ENCODE peak calls at places on chromosomes 6 and 20, in nine cellular contexts. Q, U, C, M, J, N, D, H and G are unnamed samples.

GRCh38 chr6:100155141-100155540 is 161.1 kb upstream of the MCHR2 start:
- DNase-seq in M (no peak), D (no peak), U (no peak), Q (no peak), C (no peak), J (no peak), H (no peak), N (no peak), G (no peak)

GRCh38 chr20:57669626-57670025 is 40.2 kb downstream of the PMEPA1 start:
- DNase-seq in M (no peak), Q (no peak), H (no peak), D (no peak), N (no peak), J (no peak), U (no peak), C (no peak), G (no peak)

GRCh38 chr6:136599324-136600011 is 49.2 kb upstream of the MAP7 start:
- DNase-seq in H (no peak), N (no peak), C (peak; percentile 13), J (no peak), D (peak; percentile 27), U (no peak), Q (no peak), M (no peak), G (no peak)

GRCh38 chr20:21125072-21125848 is 622 bp upstream of the KIZ start:
- DNase-seq in M (peak; percentile 45), J (no peak), U (peak; percentile 46), C (peak; percentile 27), Q (no peak), H (no peak), D (peak; percentile 32), N (no peak), G (peak; percentile 34)

GRCh38 chr6:31304683-31305082 is 32.8 kb upstream of the HLA-C start:
- DNase-seq in Q (no peak), J (no peak), U (no peak), D (no peak), N (no peak), M (no peak), H (no peak), C (no peak), G (no peak)

GRCh38 chr6:96787846-96788580 is 49.3 kb downstream of the GPR63 start:
- DNase-seq in M (no peak), H (no peak), N (no peak), Q (no peak), J (no peak), C (no peak), U (no peak), D (no peak), G (no peak)

GRCh38 chr6:134520181-134521115 is 202.5 kb upstream of the SGK1 start:
- DNase-seq in D (no peak), U (peak; percentile 75), C (no peak), M (peak; percentile 85), Q (peak; percentile 36), N (no peak), H (no peak), J (no peak), G (no peak)

GRCh38 chr6:39451831-39452230 is 129.3 kb upstream of the KCNK16 start:
- DNase-seq in N (peak; percentile 42), H (no peak), C (no peak), J (no peak), D (no peak), M (no peak), Q (no peak), U (no peak), G (no peak)

GRCh38 chr20:23875606-23876237 is 3.8 kb downstream of the CST5 start:
- DNase-seq in U (no peak), H (no peak), M (no peak), Q (no peak), J (no peak), N (no peak), C (no peak), D (no peak), G (no peak)

GRCh38 chr20:57560554-57561355 is at the start of gene PCK1:
- DNase-seq in J (no peak), Q (no peak), N (peak; percentile 66), C (peak; percentile 59), M (peak; percentile 46), U (no peak), D (peak; percentile 53), H (peak; percentile 69), G (no peak)

GRCh38 chr20:13037727-13038126 is 29.0 kb downstream of the SPTLC3 start:
- DNase-seq in C (no peak), D (no peak), U (peak; percentile 23), J (no peak), H (no peak), M (no peak), N (no peak), Q (no peak), G (no peak)

GRCh38 chr6:143999406-143999805 is 8.7 kb downstream of the PLAGL1 start:
- DNase-seq in J (no peak), D (no peak), C (no peak), Q (peak; percentile 4), N (no peak), H (no peak), U (peak; percentile 17), M (peak; percentile 74), G (no peak)

GRCh38 chr20:45969712-45970634 is 2.0 kb downstream of the ZNF335 start:
- DNase-seq in D (no peak), N (peak; percentile 48), U (peak; percentile 50), J (no peak), M (peak; percentile 81), H (peak; percentile 77), C (no peak), Q (peak; percentile 43), G (no peak)

GRCh38 chr6:75882734-75883133 is 133.7 kb downstream of the MYO6 start:
- DNase-seq in H (peak; percentile 20), M (peak; percentile 80), U (peak; percentile 74), C (no peak), D (no peak), Q (no peak), J (no peak), N (no peak), G (no peak)

GRCh38 chr6:24960991-24961475 is 25.3 kb upstream of the RIPOR2 start:
- DNase-seq in M (no peak), Q (peak; percentile 7), N (no peak), C (no peak), U (no peak), H (no peak), D (no peak), J (no peak), G (no peak)

GRCh38 chr6:40037271-40037670 is 103.0 kb upstream of the MOCS1 start:
- DNase-seq in M (no peak), Q (no peak), D (no peak), C (no peak), U (peak; percentile 57), H (no peak), N (no peak), J (no peak), G (no peak)

GRCh38 chr6:90764001-90764400 is 177.1 kb upstream of the MAP3K7 start:
- DNase-seq in U (peak; percentile 22), Q (no peak), N (no peak), M (peak; percentile 2), D (no peak), J (no peak), H (no peak), C (no peak), G (no peak)

GRCh38 chr6:2524090-2524489 is 226.6 kb downstream of the MYLK4 start:
- DNase-seq in J (no peak), D (no peak), N (no peak), U (no peak), Q (peak; percentile 7), C (no peak), H (no peak), M (no peak), G (no peak)

GRCh38 chr6:26304213-26305096 is 60.5 kb upstream of the BTN3A2 start:
- DNase-seq in C (peak; percentile 37), H (no peak), M (peak; percentile 95), J (no peak), U (no peak), N (no peak), D (peak; percentile 34), Q (no peak), G (no peak)

GRCh38 chr6:132228894-132229293 is 172.4 kb downstream of the MOXD1 start:
- DNase-seq in J (no peak), N (no peak), Q (no peak), H (no peak), M (peak; percentile 33), D (no peak), C (no peak), U (peak; percentile 35), G (no peak)

DNA sequence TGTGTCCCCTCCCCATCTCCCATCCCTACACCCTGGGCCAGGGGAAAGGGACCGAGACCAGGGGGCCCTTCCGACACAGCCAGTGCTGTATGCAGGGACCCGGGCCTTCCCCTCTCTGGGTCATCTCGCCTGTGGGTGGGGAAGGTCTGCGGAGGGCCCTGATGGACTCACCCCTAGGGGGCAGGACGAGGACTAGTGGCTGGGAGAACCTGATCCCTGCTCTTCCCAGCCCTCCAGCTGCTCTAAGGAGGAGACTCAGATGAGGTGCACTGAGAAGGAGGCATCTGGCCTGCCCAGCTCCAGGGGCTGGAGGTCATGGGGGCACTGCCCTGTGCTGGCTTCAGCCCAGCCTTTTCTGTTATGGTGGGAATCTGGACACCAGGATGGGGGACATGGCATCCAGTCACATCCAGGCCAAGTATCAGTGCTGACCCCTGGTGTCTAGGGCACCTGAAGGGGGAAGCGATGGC is 735 bp downstream of the MYL9 start:
- DNase-seq in U (no peak), N (peak; percentile 69), Q (peak; percentile 26), H (no peak), C (peak; percentile 69), M (peak; percentile 70), D (peak; percentile 69), J (no peak), G (peak; percentile 54)
- TF ChIP-seq CTCF in U (peak; percentile 48), N (peak; percentile 63), Q (peak; percentile 72), H (no peak), C (peak; percentile 38), M (peak; percentile 78), D (peak; percentile 77), J (peak; percentile 71), G (peak; percentile 55)

GRCh38 chr6:4856779-4857178 is 80.6 kb downstream of the CDYL start:
- DNase-seq in N (no peak), D (no peak), J (no peak), U (no peak), H (no peak), C (no peak), M (no peak), Q (no peak), G (no peak)
- TF ChIP-seq CTCF in N (peak; percentile 22), D (no peak), J (peak; percentile 47), U (no peak), H (no peak), C (no peak), M (peak; percentile 33), Q (no peak), G (no peak)

GRCh38 chr6:14863896-14864850 is 381.7 kb upstream of the JARID2 start:
- DNase-seq in J (no peak), N (peak; percentile 43), H (no peak), D (no peak), M (no peak), Q (no peak), C (no peak), U (no peak), G (no peak)
- TF ChIP-seq CTCF in J (peak; percentile 26), N (peak; percentile 54), H (no peak), D (peak; percentile 20), M (peak; percentile 17), Q (no peak), C (no peak), U (no peak), G (no peak)

DNA sequence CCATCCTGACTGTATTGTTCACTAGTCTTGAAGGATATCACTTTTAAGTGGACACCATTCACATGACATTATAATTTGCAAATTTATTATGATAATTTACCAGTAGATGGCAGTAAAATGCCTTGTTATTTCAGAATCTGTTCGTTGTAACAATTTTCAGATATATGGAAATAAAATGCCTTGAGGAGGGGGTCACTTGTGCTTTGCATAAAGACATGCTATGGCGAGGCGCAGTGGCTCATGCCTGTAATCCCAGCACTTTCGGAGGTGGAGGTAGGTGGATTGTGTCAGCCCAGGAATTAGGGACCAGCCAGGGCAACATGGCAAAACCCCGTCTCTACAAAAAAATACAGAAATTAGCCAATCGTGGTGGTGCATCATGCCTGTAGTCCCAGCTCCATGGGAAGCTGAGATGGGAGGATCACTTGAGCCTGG is 9.0 kb upstream of the NCOA6 start:
- DNase-seq in D (no peak), H (peak; percentile 64), C (no peak), J (no peak), N (peak; percentile 40), M (peak; percentile 60), Q (peak; percentile 50), U (peak; percentile 16), G (no peak)
- TF ChIP-seq CTCF in D (peak; percentile 63), H (peak; percentile 61), C (peak; percentile 11), J (peak; percentile 77), N (no peak), M (peak; percentile 34), Q (peak; percentile 18), U (peak; percentile 39), G (peak; percentile 27)